ENCODE peak calls at places on chromosome X, in six cellular contexts. H is omental fat pad, B is fibroblast of the aortic adventitia, Y is globus pallidus, F is ovary, N is SIG-M5. G is an unnamed sample.

GRCh38 chrX:23786268-23786815 is 3.4 kb downstream of the SAT1 start:
- DNase-seq in H (no peak), B (peak; percentile 15), Y (no peak), F (no peak), N (no peak), G (no peak)

GRCh38 chrX:47264507-47265173 is 31.8 kb downstream of the USP11 start:
- DNase-seq in H (no peak), B (no peak), Y (no peak), F (no peak), N (no peak), G (no peak)

GRCh38 chrX:68684291-68684918 is 36.9 kb downstream of the STARD8 start:
- DNase-seq in H (no peak), B (no peak), Y (peak; percentile 15), F (peak; percentile 26), N (no peak), G (no peak)

GRCh38 chrX:68801737-68802290 is 27.0 kb upstream of the EFNB1 start:
- DNase-seq in H (no peak), B (no peak), Y (no peak), F (no peak), N (no peak), G (no peak)

GRCh38 chrX:115561605-115562491 is 874 bp downstream of the PLS3 start:
- DNase-seq in H (no peak), B (peak; percentile 40), Y (peak; percentile 49), F (peak; percentile 67), N (no peak), G (peak; percentile 81)

GRCh38 chrX:44785652-44786051 is 58.2 kb upstream of the DUSP21 start:
- DNase-seq in H (no peak), B (peak; percentile 66), Y (no peak), F (no peak), N (no peak), G (no peak)

GRCh38 chrX:21606037-21606436 is 52.1 kb downstream of the KLHL34 start:
- DNase-seq in H (no peak), B (no peak), Y (peak; percentile 5), F (no peak), N (no peak), G (no peak)

GRCh38 chrX:68440438-68440837 is 7.1 kb upstream of the OPHN1 start:
- DNase-seq in H (no peak), B (no peak), Y (no peak), F (no peak), N (no peak), G (no peak)

GRCh38 chrX:7266261-7266660 is 118.3 kb upstream of the PUDP start:
- DNase-seq in H (no peak), B (no peak), Y (no peak), F (no peak), N (no peak), G (no peak)

GRCh38 chrX:1496076-1496475 is 40.9 kb downstream of the P2RY8 start:
- DNase-seq in H (no peak), B (no peak), Y (no peak), F (no peak), N (no peak), G (no peak)

GRCh38 chrX:121649414-121649813 is 602.0 kb downstream of the GLUD2 start:
- DNase-seq in H (no peak), B (no peak), Y (no peak), F (no peak), N (no peak), G (no peak)

GRCh38 chrX:40314070-40314469 is 216.3 kb upstream of the BCOR start:
- DNase-seq in H (no peak), B (no peak), Y (peak; percentile 41), F (no peak), N (no peak), G (peak; percentile 53)

GRCh38 chrX:1851527-1851926 is 236.7 kb downstream of the ASMT start:
- DNase-seq in H (no peak), B (no peak), Y (no peak), F (no peak), N (no peak), G (no peak)

GRCh38 chrX:150363561-150364346 is 637 bp downstream of the MAMLD1 start:
- DNase-seq in H (no peak), B (peak; percentile 30), Y (peak; percentile 57), F (peak; percentile 37), N (no peak), G (peak; percentile 60)

GRCh38 chrX:85903692-85904471 is 143.5 kb downstream of the CHM start:
- DNase-seq in H (no peak), B (no peak), Y (no peak), F (no peak), N (no peak), G (no peak)

GRCh38 chrX:83521905-83522304 is 13.8 kb downstream of the POU3F4 start:
- DNase-seq in H (no peak), B (no peak), Y (no peak), F (no peak), N (no peak), G (no peak)

GRCh38 chrX:17553451-17553850 is 178.5 kb downstream of the NHS start:
- DNase-seq in H (no peak), B (peak; percentile 86), Y (no peak), F (no peak), N (no peak), G (no peak)

GRCh38 chrX:35711281-35711680 is 86.9 kb upstream of the MAGEB16 start:
- DNase-seq in H (no peak), B (no peak), Y (no peak), F (no peak), N (no peak), G (no peak)

GRCh38 chrX:43971966-43972961 is 926 bp downstream of the NDP start:
- DNase-seq in H (no peak), B (peak; percentile 30), Y (peak; percentile 78), F (no peak), N (no peak), G (no peak)

GRCh38 chrX:69718102-69718501 is 102.2 kb downstream of the EDA start:
- DNase-seq in H (no peak), B (no peak), Y (no peak), F (no peak), N (no peak), G (no peak)

GRCh38 chrX:150566734-150567182 is 1.7 kb upstream of the MTM1 start:
- DNase-seq in H (no peak), B (no peak), Y (peak; percentile 20), F (no peak), N (no peak), G (peak; percentile 62)

GRCh38 chrX:151997539-151997938 is 23.1 kb upstream of the GABRE start:
- DNase-seq in H (no peak), B (no peak), Y (no peak), F (no peak), N (no peak), G (no peak)

GRCh38 chrX:38561951-38562719 is 793 bp downstream of the TSPAN7 start:
- DNase-seq in H (no peak), B (no peak), Y (peak; percentile 47), F (peak; percentile 56), N (no peak), G (peak; percentile 54)

GRCh38 chrX:111244238-111244750 is 26.0 kb downstream of the CAPN6 start:
- DNase-seq in H (no peak), B (peak; percentile 33), Y (peak; percentile 0), F (no peak), N (no peak), G (no peak)

GRCh38 chrX:119574394-119575266 is at the start of gene UBE2A:
- DNase-seq in H (peak; percentile 60), B (peak; percentile 90), Y (peak; percentile 80), F (peak; percentile 91), N (peak; percentile 2), G (peak; percentile 89)

GRCh38 chrX:132612990-132613564 is 124.2 kb upstream of the MBNL3 start:
- DNase-seq in H (no peak), B (peak; percentile 25), Y (peak; percentile 15), F (peak; percentile 26), N (no peak), G (peak; percentile 57)

GRCh38 chrX:118116308-118117068 is at the start of gene KLHL13:
- DNase-seq in H (no peak), B (peak; percentile 16), Y (peak; percentile 40), F (peak; percentile 57), N (no peak), G (peak; percentile 58)

GRCh38 chrX:18348047-18348446 is 6.4 kb downstream of the SCML2 start:
- DNase-seq in H (no peak), B (no peak), Y (no peak), F (no peak), N (no peak), G (no peak)

GRCh38 chrX:30618160-30618765 is 35.0 kb upstream of the GK start:
- DNase-seq in H (no peak), B (peak; percentile 7), Y (no peak), F (no peak), N (no peak), G (no peak)

GRCh38 chrX:127947450-127947849 is 104.8 kb downstream of the ACTRT1 start:
- DNase-seq in H (no peak), B (no peak), Y (no peak), F (no peak), N (no peak), G (no peak)

GRCh38 chrX:30874851-30875250 is 14.2 kb downstream of the TAB3 start:
- DNase-seq in H (no peak), B (no peak), Y (no peak), F (no peak), N (no peak), G (no peak)

GRCh38 chrX:44072631-44073030 is 99.4 kb upstream of the NDP start:
- DNase-seq in H (no peak), B (no peak), Y (no peak), F (no peak), N (no peak), G (no peak)

GRCh38 chrX:8484360-8484759 is 19.7 kb downstream of the VCX3B start:
- DNase-seq in H (no peak), B (no peak), Y (no peak), F (no peak), N (no peak), G (no peak)

GRCh38 chrX:15349046-15349445 is 13.7 kb upstream of the PIGA start:
- DNase-seq in H (no peak), B (peak; percentile 89), Y (peak; percentile 76), F (peak; percentile 52), N (no peak), G (peak; percentile 49)

GRCh38 chrX:130009658-130010223 is 27.3 kb downstream of the BCORL1 start:
- DNase-seq in H (no peak), B (no peak), Y (no peak), F (no peak), N (no peak), G (no peak)

GRCh38 chrX:153924149-153924861 is 1.8 kb downstream of the ARHGAP4 start:
- DNase-seq in H (no peak), B (peak; percentile 35), Y (no peak), F (no peak), N (no peak), G (no peak)

G was measured in ecto neural progenitor cell.